ENCODE peak calls at places on chromosomes 6 and 20, in nine cellular contexts. One of them, this sample, is unnamed.

GRCh38 chr6:75602164-75602896 is 650 bp downstream of the SENP6 start:
- DNase-seq in dorsolateral prefrontal cortex: peak; percentile 33
- DNase-seq in HL-60: peak; percentile 42
- DNase-seq in lower lobe of right lung: peak; percentile 73
- DNase-seq in HCT116: peak; percentile 15
- DNase-seq in CD8-positive, alpha-beta T cell: no peak
- DNase-seq in upper lobe of right lung: no peak
- DNase-seq in fibroblast of mammary gland: peak; percentile 31
- DNase-seq in psoas muscle: peak; percentile 72
- DNase-seq in this sample: no peak

GRCh38 chr6:42391441-42391840 is 60.3 kb downstream of the TRERF1 start:
- DNase-seq in dorsolateral prefrontal cortex: no peak
- DNase-seq in HL-60: no peak
- DNase-seq in lower lobe of right lung: no peak
- DNase-seq in HCT116: no peak
- DNase-seq in CD8-positive, alpha-beta T cell: peak; percentile 49
- DNase-seq in upper lobe of right lung: no peak
- DNase-seq in fibroblast of mammary gland: no peak
- DNase-seq in psoas muscle: no peak
- DNase-seq in this sample: no peak

GRCh38 chr20:39960522-39961420 is 728.3 kb downstream of the MAFB start:
- DNase-seq in dorsolateral prefrontal cortex: no peak
- DNase-seq in HL-60: no peak
- DNase-seq in lower lobe of right lung: no peak
- DNase-seq in HCT116: no peak
- DNase-seq in CD8-positive, alpha-beta T cell: no peak
- DNase-seq in upper lobe of right lung: no peak
- DNase-seq in fibroblast of mammary gland: no peak
- DNase-seq in psoas muscle: peak; percentile 80
- DNase-seq in this sample: no peak

GRCh38 chr20:41275181-41275793 is 42.2 kb downstream of the ZHX3 start:
- DNase-seq in dorsolateral prefrontal cortex: no peak
- DNase-seq in HL-60: no peak
- DNase-seq in lower lobe of right lung: no peak
- DNase-seq in HCT116: no peak
- DNase-seq in CD8-positive, alpha-beta T cell: no peak
- DNase-seq in upper lobe of right lung: no peak
- DNase-seq in fibroblast of mammary gland: peak; percentile 81
- DNase-seq in psoas muscle: no peak
- DNase-seq in this sample: no peak

GRCh38 chr20:22428051-22428450 is 156.3 kb downstream of the FOXA2 start:
- DNase-seq in dorsolateral prefrontal cortex: no peak
- DNase-seq in HL-60: no peak
- DNase-seq in lower lobe of right lung: no peak
- DNase-seq in HCT116: no peak
- DNase-seq in CD8-positive, alpha-beta T cell: no peak
- DNase-seq in upper lobe of right lung: no peak
- DNase-seq in fibroblast of mammary gland: no peak
- DNase-seq in psoas muscle: no peak
- DNase-seq in this sample: no peak

GRCh38 chr20:32440758-32441078 is 82.6 kb downstream of the ASXL1 start:
- DNase-seq in dorsolateral prefrontal cortex: no peak
- DNase-seq in HL-60: no peak
- DNase-seq in lower lobe of right lung: no peak
- DNase-seq in HCT116: no peak
- DNase-seq in CD8-positive, alpha-beta T cell: no peak
- DNase-seq in upper lobe of right lung: no peak
- DNase-seq in fibroblast of mammary gland: no peak
- DNase-seq in psoas muscle: no peak
- DNase-seq in this sample: no peak

GRCh38 chr6:153059311-153059710 is 56.8 kb upstream of the MTRF1L start:
- DNase-seq in dorsolateral prefrontal cortex: no peak
- DNase-seq in HL-60: no peak
- DNase-seq in lower lobe of right lung: no peak
- DNase-seq in HCT116: no peak
- DNase-seq in CD8-positive, alpha-beta T cell: no peak
- DNase-seq in upper lobe of right lung: no peak
- DNase-seq in fibroblast of mammary gland: peak; percentile 41
- DNase-seq in psoas muscle: no peak
- DNase-seq in this sample: no peak

GRCh38 chr6:33961686-33962085 is 157.9 kb upstream of the MLN start:
- DNase-seq in dorsolateral prefrontal cortex: no peak
- DNase-seq in HL-60: no peak
- DNase-seq in lower lobe of right lung: no peak
- DNase-seq in HCT116: no peak
- DNase-seq in CD8-positive, alpha-beta T cell: no peak
- DNase-seq in upper lobe of right lung: peak; percentile 32
- DNase-seq in fibroblast of mammary gland: no peak
- DNase-seq in psoas muscle: no peak
- DNase-seq in this sample: no peak

GRCh38 chr6:160269771-160270170 is 11.2 kb upstream of the SLC22A2 start:
- DNase-seq in dorsolateral prefrontal cortex: no peak
- DNase-seq in HL-60: no peak
- DNase-seq in lower lobe of right lung: no peak
- DNase-seq in HCT116: no peak
- DNase-seq in CD8-positive, alpha-beta T cell: no peak
- DNase-seq in upper lobe of right lung: no peak
- DNase-seq in fibroblast of mammary gland: no peak
- DNase-seq in psoas muscle: no peak
- DNase-seq in this sample: no peak

GRCh38 chr6:168242655-168243225 is 76.8 kb downstream of the DACT2 start:
- DNase-seq in dorsolateral prefrontal cortex: no peak
- DNase-seq in HL-60: no peak
- DNase-seq in lower lobe of right lung: no peak
- DNase-seq in HCT116: no peak
- DNase-seq in CD8-positive, alpha-beta T cell: no peak
- DNase-seq in upper lobe of right lung: no peak
- DNase-seq in fibroblast of mammary gland: no peak
- DNase-seq in psoas muscle: no peak
- DNase-seq in this sample: no peak

GRCh38 chr20:21693322-21693721 is 12.1 kb upstream of the PAX1 start:
- DNase-seq in dorsolateral prefrontal cortex: no peak
- DNase-seq in HL-60: peak; percentile 4
- DNase-seq in lower lobe of right lung: no peak
- DNase-seq in HCT116: no peak
- DNase-seq in CD8-positive, alpha-beta T cell: no peak
- DNase-seq in upper lobe of right lung: no peak
- DNase-seq in fibroblast of mammary gland: no peak
- DNase-seq in psoas muscle: no peak
- DNase-seq in this sample: no peak

GRCh38 chr6:44603044-44603686 is 215.7 kb downstream of the CDC5L start:
- DNase-seq in dorsolateral prefrontal cortex: no peak
- DNase-seq in HL-60: no peak
- DNase-seq in lower lobe of right lung: no peak
- DNase-seq in HCT116: no peak
- DNase-seq in CD8-positive, alpha-beta T cell: no peak
- DNase-seq in upper lobe of right lung: no peak
- DNase-seq in fibroblast of mammary gland: no peak
- DNase-seq in psoas muscle: no peak
- DNase-seq in this sample: no peak

GRCh38 chr6:18837013-18837412 is 449.9 kb downstream of the RNF144B start:
- DNase-seq in dorsolateral prefrontal cortex: no peak
- DNase-seq in HL-60: no peak
- DNase-seq in lower lobe of right lung: no peak
- DNase-seq in HCT116: no peak
- DNase-seq in CD8-positive, alpha-beta T cell: no peak
- DNase-seq in upper lobe of right lung: no peak
- DNase-seq in fibroblast of mammary gland: no peak
- DNase-seq in psoas muscle: no peak
- DNase-seq in this sample: no peak

GRCh38 chr20:46764068-46764467 is 54.6 kb downstream of the SLC2A10 start:
- DNase-seq in dorsolateral prefrontal cortex: no peak
- DNase-seq in HL-60: no peak
- DNase-seq in lower lobe of right lung: no peak
- DNase-seq in HCT116: no peak
- DNase-seq in CD8-positive, alpha-beta T cell: no peak
- DNase-seq in upper lobe of right lung: no peak
- DNase-seq in fibroblast of mammary gland: no peak
- DNase-seq in psoas muscle: no peak
- DNase-seq in this sample: no peak

GRCh38 chr20:63441136-63441776 is 31.2 kb downstream of the KCNQ2 start:
- DNase-seq in dorsolateral prefrontal cortex: no peak
- DNase-seq in HL-60: no peak
- DNase-seq in lower lobe of right lung: no peak
- DNase-seq in HCT116: no peak
- DNase-seq in CD8-positive, alpha-beta T cell: peak; percentile 64
- DNase-seq in upper lobe of right lung: no peak
- DNase-seq in fibroblast of mammary gland: no peak
- DNase-seq in psoas muscle: no peak
- DNase-seq in this sample: no peak

GRCh38 chr6:10256113-10256690 is 158.7 kb downstream of the TFAP2A start:
- DNase-seq in dorsolateral prefrontal cortex: no peak
- DNase-seq in HL-60: peak; percentile 19
- DNase-seq in lower lobe of right lung: no peak
- DNase-seq in HCT116: peak; percentile 7
- DNase-seq in CD8-positive, alpha-beta T cell: no peak
- DNase-seq in upper lobe of right lung: no peak
- DNase-seq in fibroblast of mammary gland: no peak
- DNase-seq in psoas muscle: no peak
- DNase-seq in this sample: no peak

DNA sequence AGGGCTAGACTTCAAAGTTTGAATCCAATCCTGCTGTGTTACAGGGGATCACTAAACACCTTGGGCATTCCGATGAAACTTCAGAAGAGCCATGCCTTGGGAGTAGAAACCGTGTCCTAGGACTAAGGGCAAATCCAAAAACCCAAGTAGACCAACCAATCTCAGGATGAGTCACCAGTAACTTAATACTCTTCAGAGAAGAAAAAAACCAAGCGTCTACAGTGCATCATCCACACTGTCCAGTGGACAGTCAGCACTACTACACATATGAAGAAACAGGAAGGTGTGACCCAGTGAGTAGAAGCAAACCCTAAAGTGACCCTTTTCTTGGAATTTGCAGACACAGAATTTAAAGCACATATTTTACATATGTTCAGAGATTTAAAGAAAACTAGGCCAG is 39.4 kb upstream of the VAPB start:
- DNase-seq in dorsolateral prefrontal cortex: no peak
- DNase-seq in HL-60: no peak
- DNase-seq in lower lobe of right lung: no peak
- DNase-seq in HCT116: no peak
- DNase-seq in CD8-positive, alpha-beta T cell: no peak
- DNase-seq in upper lobe of right lung: no peak
- DNase-seq in fibroblast of mammary gland: peak; percentile 90
- DNase-seq in psoas muscle: no peak
- DNase-seq in this sample: no peak
- TF ChIP-seq CTCF in dorsolateral prefrontal cortex: no peak
- TF ChIP-seq CTCF in HL-60: no peak
- TF ChIP-seq CTCF in lower lobe of right lung: no peak
- TF ChIP-seq CTCF in HCT116: no peak
- TF ChIP-seq CTCF in CD8-positive, alpha-beta T cell: no peak
- TF ChIP-seq CTCF in upper lobe of right lung: no peak
- TF ChIP-seq CTCF in fibroblast of mammary gland: peak; percentile 34
- TF ChIP-seq CTCF in psoas muscle: no peak
- TF ChIP-seq CTCF in this sample: no peak

DNA sequence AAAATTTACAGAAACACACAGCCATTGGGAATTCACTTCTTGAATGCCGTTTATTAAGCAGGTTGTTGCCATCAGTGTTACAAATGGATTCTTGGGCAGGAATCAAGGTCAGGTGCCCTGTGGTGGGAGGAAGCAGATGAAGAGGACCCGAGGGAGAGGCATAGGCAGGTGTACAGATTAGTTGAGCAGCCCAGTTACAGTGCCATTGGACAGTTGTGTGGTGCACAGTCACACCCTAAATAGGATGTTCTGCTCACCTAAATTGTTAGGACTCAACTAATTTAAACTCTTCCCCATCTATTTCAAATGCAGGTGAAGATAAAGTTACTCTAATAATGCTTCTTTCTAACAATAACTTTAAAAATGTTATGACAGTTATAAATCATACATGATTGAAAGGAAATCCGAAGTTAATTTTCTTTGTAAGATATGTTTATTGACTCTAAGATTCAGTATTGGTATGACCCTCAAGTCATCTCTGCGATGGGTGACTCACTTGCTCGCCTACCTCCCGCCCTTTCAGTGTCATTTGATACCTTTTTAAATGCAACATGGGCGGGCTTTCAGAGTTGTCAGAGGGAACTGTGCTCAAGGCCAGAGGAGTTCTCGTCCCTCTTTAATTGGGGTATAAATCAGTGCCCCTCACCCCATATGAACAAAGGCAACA is 35.0 kb downstream of the DSE start:
- DNase-seq in dorsolateral prefrontal cortex: no peak
- DNase-seq in HL-60: no peak
- DNase-seq in lower lobe of right lung: no peak
- DNase-seq in HCT116: peak; percentile 18
- DNase-seq in CD8-positive, alpha-beta T cell: no peak
- DNase-seq in upper lobe of right lung: no peak
- DNase-seq in fibroblast of mammary gland: peak; percentile 86
- DNase-seq in psoas muscle: no peak
- DNase-seq in this sample: no peak
- H3K4me3 ChIP-seq in dorsolateral prefrontal cortex: no peak overlapping the region
- H3K4me3 ChIP-seq in HL-60: no peak overlapping the region
- H3K4me3 ChIP-seq in lower lobe of right lung: no peak overlapping the region
- H3K4me3 ChIP-seq in HCT116: no peak overlapping the region
- H3K4me3 ChIP-seq in CD8-positive, alpha-beta T cell: no peak overlapping the region
- H3K4me3 ChIP-seq in upper lobe of right lung: no peak overlapping the region
- H3K4me3 ChIP-seq in fibroblast of mammary gland: no peak overlapping the region
- H3K4me3 ChIP-seq in psoas muscle: peak overlapping the region; percentile 41
- H3K4me3 ChIP-seq in this sample: no peak overlapping the region

GRCh38 chr6:16712931-16713484 is 48.3 kb downstream of the ATXN1 start:
- DNase-seq in dorsolateral prefrontal cortex: no peak
- DNase-seq in HL-60: peak; percentile 83
- DNase-seq in lower lobe of right lung: peak; percentile 77
- DNase-seq in HCT116: peak; percentile 91
- DNase-seq in CD8-positive, alpha-beta T cell: no peak
- DNase-seq in upper lobe of right lung: peak; percentile 71
- DNase-seq in fibroblast of mammary gland: peak; percentile 96
- DNase-seq in psoas muscle: no peak
- DNase-seq in this sample: peak; percentile 94
- TF ChIP-seq CTCF in dorsolateral prefrontal cortex: no peak
- TF ChIP-seq CTCF in HL-60: peak; percentile 13
- TF ChIP-seq CTCF in lower lobe of right lung: peak; percentile 30
- TF ChIP-seq CTCF in HCT116: no peak
- TF ChIP-seq CTCF in CD8-positive, alpha-beta T cell: no peak
- TF ChIP-seq CTCF in upper lobe of right lung: peak; percentile 33
- TF ChIP-seq CTCF in fibroblast of mammary gland: peak; percentile 48
- TF ChIP-seq CTCF in psoas muscle: no peak
- TF ChIP-seq CTCF in this sample: peak; percentile 60

DNA sequence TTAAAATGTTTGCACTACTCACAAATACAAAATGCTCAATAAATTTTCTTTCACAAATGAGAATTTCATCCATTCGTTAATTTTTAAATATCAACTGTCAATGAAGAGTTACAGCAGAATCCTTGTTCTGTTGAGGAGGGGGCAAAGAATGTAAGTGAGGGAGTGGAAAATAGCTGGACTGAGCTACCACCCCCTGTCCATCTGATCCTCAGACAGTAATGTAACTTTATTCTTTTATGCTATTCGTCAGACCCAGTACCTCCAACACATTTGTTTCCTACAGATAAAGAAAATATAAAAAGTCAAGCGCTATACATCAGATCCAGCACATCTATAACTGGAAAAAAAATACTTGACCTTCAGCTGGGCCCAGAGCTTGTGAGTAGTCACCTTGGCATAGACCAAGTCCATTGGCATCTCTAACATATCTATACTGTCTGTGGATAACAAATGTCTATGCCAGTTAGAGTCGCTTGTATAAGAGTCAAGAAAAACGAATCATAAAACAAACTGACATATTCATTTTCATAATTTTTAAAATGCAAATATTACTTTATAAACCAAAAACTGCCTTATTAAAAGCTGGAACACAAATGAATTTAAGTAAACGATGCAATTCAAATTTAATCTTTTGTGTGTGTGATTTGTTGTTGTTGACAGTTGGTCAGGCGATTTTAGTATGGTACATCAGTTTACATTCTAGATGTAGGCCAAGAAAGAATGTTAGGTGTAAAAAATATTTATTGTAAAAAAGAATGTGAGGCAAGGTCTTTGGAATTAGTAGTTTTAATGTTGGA is 57.2 kb upstream of the HFE start:
- DNase-seq in dorsolateral prefrontal cortex: no peak
- DNase-seq in HL-60: no peak
- DNase-seq in lower lobe of right lung: no peak
- DNase-seq in HCT116: no peak
- DNase-seq in CD8-positive, alpha-beta T cell: no peak
- DNase-seq in upper lobe of right lung: no peak
- DNase-seq in fibroblast of mammary gland: no peak
- DNase-seq in psoas muscle: no peak
- DNase-seq in this sample: no peak
- H3K4me3 ChIP-seq in dorsolateral prefrontal cortex: no peak overlapping the region
- H3K4me3 ChIP-seq in HL-60: no peak overlapping the region
- H3K4me3 ChIP-seq in lower lobe of right lung: no peak overlapping the region
- H3K4me3 ChIP-seq in HCT116: no peak overlapping the region
- H3K4me3 ChIP-seq in CD8-positive, alpha-beta T cell: no peak overlapping the region
- H3K4me3 ChIP-seq in upper lobe of right lung: no peak overlapping the region
- H3K4me3 ChIP-seq in fibroblast of mammary gland: no peak overlapping the region
- H3K4me3 ChIP-seq in psoas muscle: no peak overlapping the region
- H3K4me3 ChIP-seq in this sample: no peak overlapping the region